ENCODE peak calls at places on chromosomes 2 and 18, in seven cellular contexts. P, J, R, B, G, N and I are unnamed samples.

GRCh38 chr2:8675543-8675942 is 6.3 kb upstream of the ID2 start:
- DNase-seq in P (no peak), J (no peak), N (no peak), G (no peak), B (no peak), R (no peak), I (no peak)

GRCh38 chr2:27370816-27371620 is 602 bp downstream of the SNX17 start:
- DNase-seq in R (peak; percentile 54), G (no peak), N (no peak), B (peak; percentile 54), J (peak; percentile 34), P (peak; percentile 53), I (peak; percentile 33)

GRCh38 chr2:195322324-195322723 is 334.7 kb upstream of the SLC39A10 start:
- DNase-seq in R (no peak), G (no peak), N (no peak), J (no peak), P (no peak), B (no peak), I (peak; percentile 71)

GRCh38 chr2:120442923-120443571 is 97.1 kb downstream of the INHBB start:
- DNase-seq in P (no peak), N (peak; percentile 94), R (no peak), B (no peak), G (peak; percentile 73), J (no peak), I (no peak)

GRCh38 chr2:38597115-38597514 is 5.6 kb downstream of the HNRNPLL start:
- DNase-seq in R (no peak), B (no peak), N (no peak), J (no peak), G (no peak), P (no peak), I (no peak)

GRCh38 chr2:163405298-163405697 is 330.5 kb downstream of the FIGN start:
- DNase-seq in N (no peak), R (no peak), P (no peak), J (no peak), G (no peak), B (no peak), I (no peak)

GRCh38 chr18:76554788-76555187 is 59.7 kb upstream of the ZNF516 start:
- DNase-seq in P (no peak), B (no peak), G (no peak), R (no peak), N (no peak), J (no peak), I (no peak)

GRCh38 chr2:130374587-130375290 is 18.9 kb downstream of the PTPN18 start:
- DNase-seq in G (no peak), P (peak; percentile 52), J (no peak), N (no peak), B (no peak), R (peak; percentile 44), I (no peak)

GRCh38 chr2:122029945-122030344 is 274.5 kb downstream of the TSN start:
- DNase-seq in R (no peak), P (no peak), J (no peak), B (no peak), N (no peak), G (no peak), I (no peak)

GRCh38 chr18:10754128-10754527 is 228.3 kb downstream of the NAPG start:
- DNase-seq in R (no peak), P (no peak), G (no peak), J (no peak), B (no peak), N (no peak), I (no peak)

GRCh38 chr18:79791141-79791972 is 6.4 kb upstream of the KCNG2 start:
- DNase-seq in B (no peak), R (peak; percentile 100), J (peak; percentile 87), G (no peak), N (peak; percentile 65), P (peak; percentile 99), I (peak; percentile 94)

GRCh38 chr2:241803387-241804325 is 5.3 kb upstream of the NEU4 start:
- DNase-seq in R (peak; percentile 49), G (peak; percentile 70), P (peak; percentile 31), J (peak; percentile 16), N (peak; percentile 67), B (peak; percentile 38), I (peak; percentile 49)

GRCh38 chr2:24913896-24914295 is 6.1 kb downstream of the ADCY3 start:
- DNase-seq in N (no peak), J (no peak), G (no peak), B (no peak), R (no peak), P (no peak), I (no peak)

GRCh38 chr2:60347781-60348180 is 205.7 kb downstream of the BCL11A start:
- DNase-seq in G (no peak), N (no peak), P (no peak), J (no peak), R (no peak), B (no peak), I (no peak)

GRCh38 chr2:174535757-174536703 is 49.2 kb upstream of the GPR155 start:
- DNase-seq in P (no peak), N (no peak), J (no peak), G (no peak), B (no peak), R (no peak), I (no peak)

GRCh38 chr18:63974991-63975390 is 5.1 kb downstream of the SERPINB8 start:
- DNase-seq in P (peak; percentile 30), N (no peak), B (no peak), J (peak; percentile 42), G (no peak), R (peak; percentile 61), I (peak; percentile 60)

GRCh38 chr2:15925819-15926218 is 14.5 kb upstream of the MYCN start:
- DNase-seq in J (no peak), B (no peak), G (no peak), P (no peak), N (no peak), R (no peak), I (no peak)

GRCh38 chr2:218743072-218743471 is 32.4 kb downstream of the TTLL4 start:
- DNase-seq in R (no peak), B (no peak), J (no peak), G (no peak), P (no peak), N (no peak), I (no peak)

DNA sequence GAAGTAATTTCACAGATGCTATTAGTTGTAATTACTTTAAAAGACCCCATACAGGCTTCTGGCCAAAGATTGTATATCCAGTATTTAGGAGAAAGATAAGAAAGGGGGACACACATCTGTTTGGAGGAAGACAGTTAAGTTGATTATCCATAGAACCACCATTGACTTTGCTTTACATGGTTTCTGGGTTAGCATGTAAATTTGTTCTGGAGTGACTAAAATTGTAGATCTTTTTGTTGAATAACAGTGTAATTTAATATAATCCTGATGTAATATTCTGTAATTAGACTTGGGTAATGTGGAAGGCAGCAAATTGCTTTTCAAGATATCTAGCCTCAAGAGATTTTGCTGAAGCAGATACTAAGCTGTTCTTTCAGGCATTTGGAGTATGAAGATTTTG is 17.2 kb downstream of the COMMD1 start:
- DNase-seq in J (no peak), R (no peak), B (no peak), P (no peak), N (no peak), G (no peak), I (no peak)
- TF ChIP-seq CTCF in J (no peak), R (no peak), B (no peak), P (no peak), N (no peak), G (no peak), I (no peak)

GRCh38 chr2:97748397-97748796 is 35.0 kb downstream of the ZAP70 start:
- DNase-seq in G (no peak), P (no peak), B (no peak), J (no peak), R (peak; percentile 16), N (no peak), I (peak; percentile 67)
- TF ChIP-seq CTCF in G (no peak), P (no peak), B (no peak), J (peak; percentile 31), R (peak; percentile 12), N (peak; percentile 37), I (peak; percentile 48)

DNA sequence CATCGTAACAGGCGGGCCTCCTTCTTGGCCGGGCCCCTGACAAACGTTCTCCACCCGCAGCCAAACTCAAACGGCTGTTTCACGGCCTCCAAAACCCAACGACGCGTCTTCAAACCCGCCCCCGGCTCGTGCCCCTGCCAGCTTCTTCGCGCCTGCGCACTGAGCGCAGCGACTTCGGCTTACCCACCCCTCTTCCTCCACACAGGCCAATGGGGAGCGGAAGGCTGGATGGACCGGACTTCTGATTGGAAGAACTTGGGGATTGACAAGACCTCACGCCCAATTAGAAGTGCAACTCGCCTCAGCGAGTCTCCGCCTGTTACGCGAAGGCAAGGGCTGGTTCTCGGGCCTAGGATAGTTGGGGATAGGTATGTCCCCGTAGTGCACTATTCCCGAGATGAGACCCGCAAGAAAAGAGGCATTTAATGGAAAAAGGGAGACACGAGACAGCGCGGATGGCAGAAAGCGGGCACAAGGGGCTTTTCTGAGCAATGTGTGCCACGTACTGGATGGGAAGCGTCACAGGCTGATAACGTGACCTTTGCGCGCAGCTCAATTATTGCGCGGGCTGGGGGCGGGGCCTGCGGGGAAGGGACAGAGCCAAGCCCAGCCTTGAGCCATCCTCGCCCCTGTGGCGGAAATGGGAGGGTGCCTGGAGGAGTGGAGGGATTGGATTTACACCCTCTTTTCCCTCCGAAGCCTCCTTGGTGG is at the start of gene LAPTM4A:
- DNase-seq in P (peak; percentile 100), N (peak; percentile 99), J (peak; percentile 100), B (peak; percentile 99), G (peak; percentile 99), R (peak; percentile 100), I (peak; percentile 100)
- TF ChIP-seq CTCF in P (no peak), N (peak; percentile 10), J (no peak), B (peak; percentile 45), G (no peak), R (no peak), I (no peak)

GRCh38 chr2:54629390-54629789 is 94.1 kb upstream of the EML6 start:
- DNase-seq in N (no peak), P (no peak), B (no peak), G (no peak), R (no peak), J (no peak), I (no peak)

GRCh38 chr2:54630841-54631497 is 92.5 kb upstream of the EML6 start:
- DNase-seq in G (no peak), J (no peak), N (no peak), B (no peak), R (no peak), P (no peak), I (no peak)

GRCh38 chr2:54628957-54629356 is 94.5 kb upstream of the EML6 start:
- DNase-seq in R (no peak), P (no peak), N (no peak), B (no peak), G (no peak), J (no peak), I (no peak)

GRCh38 chr2:54628418-54628817 is 95.0 kb upstream of the EML6 start:
- DNase-seq in B (no peak), G (no peak), N (no peak), P (no peak), J (no peak), R (no peak), I (no peak)

DNA sequence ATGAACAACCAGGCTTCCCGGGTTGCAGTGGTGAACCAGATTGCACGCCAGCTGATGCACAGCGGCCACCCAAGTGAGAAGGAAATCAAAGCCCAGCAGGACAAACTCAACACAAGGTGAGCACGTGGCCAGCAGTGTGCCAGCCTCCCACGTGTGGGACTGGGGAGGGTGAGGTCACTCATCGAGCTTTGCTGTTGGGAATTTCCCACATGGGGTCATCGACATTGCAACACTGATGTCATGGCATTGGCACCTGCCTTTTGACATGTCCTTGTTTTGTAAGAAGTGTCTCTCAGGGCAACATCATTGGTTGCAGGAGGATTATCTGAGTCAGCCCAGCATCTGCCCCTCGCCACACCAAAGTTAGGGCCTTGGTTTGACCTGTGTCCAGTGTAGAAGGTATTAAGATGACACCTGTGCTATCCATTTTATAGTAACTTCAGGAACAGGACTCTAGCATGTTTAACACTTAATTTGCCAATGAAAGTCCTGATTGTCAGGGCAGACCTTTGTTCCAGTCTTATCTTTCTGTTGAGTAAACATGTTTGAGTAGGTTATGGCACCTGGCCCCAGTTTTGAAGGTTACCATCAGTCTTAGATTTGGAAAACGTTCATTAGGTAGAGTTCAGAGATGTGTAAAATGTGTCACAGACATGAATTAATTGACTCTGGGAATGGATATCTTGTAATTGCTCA is 93.4 kb upstream of the EML6 start:
- DNase-seq in P (peak; percentile 66), N (peak; percentile 71), J (peak; percentile 19), G (peak; percentile 75), B (no peak), R (peak; percentile 78), I (peak; percentile 77)
- TF ChIP-seq CTCF in P (no peak), N (no peak), J (no peak), G (no peak), B (no peak), R (no peak), I (no peak)